ENCODE peak calls at places on chromosomes 4 and X, in six cellular contexts. D is aorta; S is stimulated activated CD4-positive, alpha-beta T cell treated with anti-CD3 and anti-CD28 coated beads, Interleukin-4, amount 100 ng/mL, for 4 hours; E is glomerular endothelial cell; N is Right ventricle myocardium superior; K is CD4-positive, alpha-beta T cell. F is an unnamed sample.

GRCh38 chr4:8580321-8581093 is at the start of gene GPR78:
- DNase-seq in D (peak), S (peak), E (peak), N (peak), K (no peak), F (no peak)

GRCh38 chr4:76256032-76256431 is 4.5 kb downstream of the FAM47E start:
- DNase-seq in D (no peak), S (no peak), E (no peak), N (no peak), K (no peak), F (no peak)

GRCh38 chr4:7852568-7853185 is 87.0 kb downstream of the AFAP1 start:
- DNase-seq in D (no peak), S (no peak), E (no peak), N (no peak), K (no peak), F (no peak)

GRCh38 chr4:123824524-123824923 is 427.9 kb downstream of the SPRY1 start:
- DNase-seq in D (no peak), S (no peak), E (no peak), N (no peak), K (no peak), F (no peak)

GRCh38 chr4:89056953-89057398 is at the start of gene FAM13A:
- DNase-seq in D (peak), S (no peak), E (peak), N (peak), K (no peak), F (no peak)

GRCh38 chr4:137705171-137705783 is 173.0 kb upstream of the PCDH18 start:
- DNase-seq in D (no peak), S (no peak), E (no peak), N (no peak), K (no peak), F (no peak)

GRCh38 chrX:19799319-19800182 is 87.8 kb downstream of the SH3KBP1 start:
- DNase-seq in D (no peak), S (peak), E (no peak), N (no peak), K (peak), F (no peak)

GRCh38 chr4:169611991-169612868 is at the start of gene NEK1:
- DNase-seq in D (peak), S (peak), E (peak), N (peak), K (peak), F (no peak)

GRCh38 chr4:73945674-73946449 is 36.0 kb downstream of the PF4 start:
- DNase-seq in D (no peak), S (no peak), E (no peak), N (no peak), K (no peak), F (no peak)

GRCh38 chrX:63387411-63387810 is 36.3 kb upstream of the SPIN4 start:
- DNase-seq in D (no peak), S (no peak), E (no peak), N (no peak), K (no peak), F (no peak)

GRCh38 chr4:115851918-115852766 is 738.7 kb upstream of the NDST4 start:
- DNase-seq in D (no peak), S (no peak), E (no peak), N (no peak), K (no peak), F (no peak)

GRCh38 chr4:15035152-15035551 is 32.9 kb downstream of the CPEB2 start:
- DNase-seq in D (no peak), S (no peak), E (no peak), N (no peak), K (no peak), F (no peak)

GRCh38 chr4:52103314-52103713 is 52.2 kb downstream of the SPATA18 start:
- DNase-seq in D (no peak), S (no peak), E (no peak), N (no peak), K (no peak), F (no peak)

GRCh38 chrX:16700734-16701133 is 11.7 kb downstream of the CTPS2 start:
- DNase-seq in D (no peak), S (no peak), E (no peak), N (no peak), K (no peak), F (no peak)

GRCh38 chr4:37892641-37893040 is 1.8 kb downstream of the TBC1D1 start:
- DNase-seq in D (no peak), S (peak), E (no peak), N (no peak), K (peak), F (no peak)

GRCh38 chr4:128787509-128788311 is 21.8 kb upstream of the JADE1 start:
- DNase-seq in D (no peak), S (no peak), E (no peak), N (no peak), K (no peak), F (no peak)

GRCh38 chr4:8365951-8366350 is 74.6 kb downstream of the ACOX3 start:
- DNase-seq in D (peak), S (no peak), E (no peak), N (peak), K (no peak), F (no peak)

GRCh38 chr4:71187399-71188196 is 151.2 kb upstream of the SLC4A4 start:
- DNase-seq in D (peak), S (peak), E (no peak), N (peak), K (peak), F (no peak)

GRCh38 chr4:85617202-85617601 is 142.3 kb downstream of the ARHGAP24 start:
- DNase-seq in D (no peak), S (no peak), E (no peak), N (no peak), K (no peak), F (no peak)

GRCh38 chr4:153451931-153452660 is 14.1 kb upstream of the TMEM131L start:
- DNase-seq in D (no peak), S (no peak), E (no peak), N (peak), K (no peak), F (no peak)